ENCODE peak calls at places on chromosomes 7 and 10, in four cellular contexts. P, C, R and V are unnamed samples.

GRCh38 chr10:110577056-110577455 is 9.6 kb downstream of the SMC3 start:
- DNase-seq in P (peak; percentile 29), C (no peak), R (no peak), V (peak; percentile 50)

GRCh38 chr10:3775671-3776551 is 9.1 kb downstream of the KLF6 start:
- DNase-seq in P (peak; percentile 71), C (peak; percentile 51), R (no peak), V (peak; percentile 52)

GRCh38 chr10:51389415-51390342 is 309.7 kb downstream of the CSTF2T start:
- DNase-seq in P (peak; percentile 95), C (peak; percentile 38), R (peak; percentile 44), V (peak; percentile 96)

GRCh38 chr7:116512524-116513188 is 12.2 kb upstream of the CAV1 start:
- DNase-seq in P (no peak), C (no peak), R (no peak), V (no peak)

GRCh38 chr10:114498413-114499111 is 94.3 kb upstream of the AFAP1L2 start:
- DNase-seq in P (no peak), C (peak; percentile 17), R (no peak), V (no peak)

GRCh38 chr10:124221356-124222297 is 128.2 kb upstream of the CHST15 start:
- DNase-seq in P (no peak), C (no peak), R (no peak), V (peak; percentile 14)

GRCh38 chr10:107971973-107972372 is 807.5 kb upstream of the SORCS1 start:
- DNase-seq in P (peak; percentile 90), C (no peak), R (no peak), V (peak; percentile 51)

GRCh38 chr7:129606801-129607200 is 4.7 kb upstream of the NRF1 start:
- DNase-seq in P (no peak), C (peak; percentile 75), R (peak; percentile 4), V (no peak)

GRCh38 chr7:30836991-30837390 is 65.8 kb downstream of the MINDY4 start:
- DNase-seq in P (no peak), C (no peak), R (no peak), V (no peak)

GRCh38 chr7:91091631-91092030 is 172.6 kb upstream of the FZD1 start:
- DNase-seq in P (no peak), C (no peak), R (no peak), V (no peak)

GRCh38 chr7:28315565-28316420 is 96.5 kb upstream of the CREB5 start:
- DNase-seq in P (peak; percentile 54), C (no peak), R (no peak), V (no peak)

GRCh38 chr10:11403116-11403515 is 208.3 kb downstream of the USP6NL start:
- DNase-seq in P (no peak), C (no peak), R (no peak), V (no peak)

GRCh38 chr7:117669818-117670217 is 190.0 kb downstream of the CFTR start:
- DNase-seq in P (peak; percentile 23), C (no peak), R (no peak), V (no peak)

GRCh38 chr7:14125998-14126397 is 136.5 kb upstream of the ETV1 start:
- DNase-seq in P (no peak), C (no peak), R (no peak), V (peak; percentile 53)

GRCh38 chr10:4984971-4985594 is 18.6 kb downstream of the AKR1C2 start:
- DNase-seq in P (peak; percentile 49), C (no peak), R (no peak), V (peak; percentile 54)

GRCh38 chr7:17325364-17325763 is 26.9 kb downstream of the AHR start:
- DNase-seq in P (peak; percentile 51), C (no peak), R (no peak), V (peak; percentile 18)

GRCh38 chr10:10745281-10745680 is 272.4 kb upstream of the CELF2 start:
- DNase-seq in P (no peak), C (no peak), R (no peak), V (no peak)

GRCh38 chr7:48139461-48139860 is 31.8 kb upstream of the ABCA13 start:
- DNase-seq in P (peak; percentile 55), C (no peak), R (no peak), V (peak; percentile 63)

GRCh38 chr10:78371118-78371517 is 337.5 kb downstream of the RPS24 start:
- DNase-seq in P (no peak), C (no peak), R (no peak), V (no peak)

GRCh38 chr7:106041140-106041717 is 70.9 kb downstream of the SYPL1 start:
- DNase-seq in P (peak; percentile 71), C (peak; percentile 31), R (no peak), V (peak; percentile 46)

GRCh38 chr10:11986593-11987216 is 55.9 kb downstream of the UPF2 start:
- DNase-seq in P (peak; percentile 88), C (peak; percentile 43), R (peak; percentile 55), V (peak; percentile 94)

GRCh38 chr7:82534687-82535086 is 91.1 kb upstream of the CACNA2D1 start:
- DNase-seq in P (peak; percentile 79), C (no peak), R (no peak), V (peak; percentile 58)

GRCh38 chr10:108375691-108376090 is 1211.2 kb upstream of the SORCS1 start:
- DNase-seq in P (peak; percentile 90), C (no peak), R (no peak), V (peak; percentile 24)

GRCh38 chr7:158094046-158094445 is 493.6 kb downstream of the PTPRN2 start:
- DNase-seq in P (no peak), C (no peak), R (no peak), V (no peak)